ENCODE peak calls at places on chromosomes 13 and 19, in eight cellular contexts. R is body of pancreas; C is tibial nerve; V is naive thymus-derived CD8-positive, alpha-beta T cell; S is iris pigment epithelial cell; G is activated T-cell treated with anti-CD3 and anti-CD28 coated beads for 48 hours; W is activated naive CD4-positive, alpha-beta T cell treated with Interleukin-2 at 50 U/mL for 16 hours; P is heart left ventricle. Y is an unnamed sample.

GRCh38 chr13:98509271-98510155 is 67.4 kb downstream of the STK24 start:
- DNase-seq in R (no peak), C (peak; percentile 60), V (no peak), S (peak; percentile 91), G (peak; percentile 50), W (peak; percentile 63), P (no peak), Y (peak; percentile 47)

GRCh38 chr19:43872547-43873336 is 45.6 kb downstream of the ZNF283 start:
- DNase-seq in R (no peak), C (no peak), V (no peak), S (no peak), G (no peak), W (no peak), P (no peak), Y (no peak)

GRCh38 chr19:46068345-46069258 is 27.8 kb upstream of the IGFL4 start:
- DNase-seq in R (no peak), C (no peak), V (no peak), S (peak; percentile 90), G (no peak), W (no peak), P (no peak), Y (no peak)

GRCh38 chr19:1428738-1429391 is 9.3 kb upstream of the RPS15 start:
- DNase-seq in R (no peak), C (no peak), V (no peak), S (no peak), G (no peak), W (no peak), P (no peak), Y (no peak)

GRCh38 chr19:11694533-11695439 is 44.0 kb downstream of the ZNF823 start:
- DNase-seq in R (peak; percentile 97), C (peak; percentile 99), V (peak; percentile 68), S (peak; percentile 94), G (peak; percentile 87), W (peak; percentile 84), P (peak; percentile 96), Y (peak; percentile 93)

GRCh38 chr19:28508666-28509065 is 704.3 kb downstream of the UQCRFS1 start:
- DNase-seq in R (no peak), C (no peak), V (no peak), S (no peak), G (no peak), W (no peak), P (no peak), Y (no peak)

GRCh38 chr13:46389985-46390384 is 2.9 kb upstream of the RUBCNL start:
- DNase-seq in R (peak; percentile 57), C (no peak), V (peak; percentile 22), S (no peak), G (no peak), W (no peak), P (peak; percentile 29), Y (peak; percentile 14)

GRCh38 chr19:50362030-50362412 is 3.4 kb downstream of the NAPSA start:
- DNase-seq in R (no peak), C (no peak), V (no peak), S (no peak), G (no peak), W (no peak), P (no peak), Y (no peak)

GRCh38 chr19:47186337-47187022 is 44.5 kb downstream of the BBC3 start:
- DNase-seq in R (no peak), C (no peak), V (peak; percentile 78), S (no peak), G (peak; percentile 76), W (peak; percentile 85), P (no peak), Y (peak; percentile 80)

Y was measured in stimulated activated naive CD8-positive, alpha-beta T cell treated with anti-CD3 and anti-CD28 coated beads, Interleukin-15, Interleukin-2, amounts not matched to agents 100 U/mL and 50 U/mL, for 24 hours.